ENCODE peak calls at places on chromosomes 2 and 18, in seven cellular contexts. I is fibroblast of lung, V is astrocyte of the cerebellum, G is tibial nerve, X is dorsolateral prefrontal cortex, C is GM12865, F is spleen. Y is an unnamed sample.

GRCh38 chr2:186294489-186294888 is 191.6 kb upstream of the ZC3H15 start:
- DNase-seq in V (no peak), I (no peak), G (no peak), X (no peak), F (no peak), C (no peak), Y (no peak)

GRCh38 chr2:29192526-29192925 is 77.3 kb downstream of the CLIP4 start:
- DNase-seq in V (no peak), G (no peak), F (no peak), I (peak), X (no peak), C (no peak), Y (no peak)

GRCh38 chr2:18829331-18829902 is 240.0 kb upstream of the NT5C1B start:
- DNase-seq in G (no peak), I (peak), X (no peak), C (no peak), F (no peak), V (no peak), Y (no peak)

GRCh38 chr18:63025251-63025710 is 294.3 kb downstream of the BCL2 start:
- DNase-seq in V (no peak), C (no peak), F (peak), I (no peak), X (no peak), G (no peak), Y (no peak)

GRCh38 chr18:78727877-78728276 is 251.7 kb upstream of the SALL3 start:
- DNase-seq in F (peak), G (no peak), V (no peak), I (no peak), C (no peak), X (no peak), Y (no peak)

GRCh38 chr18:27887711-27888495 is 289.0 kb downstream of the CDH2 start:
- DNase-seq in X (no peak), C (no peak), I (peak), V (no peak), G (no peak), F (no peak), Y (no peak)

GRCh38 chr2:239229545-239230279 is 171.1 kb downstream of the HDAC4 start:
- DNase-seq in G (no peak), F (no peak), V (no peak), X (no peak), I (no peak), C (no peak), Y (no peak)

GRCh38 chr2:202718614-202719013 is 83.8 kb downstream of the FAM117B start:
- DNase-seq in X (no peak), C (no peak), V (peak), I (peak), G (no peak), F (no peak), Y (no peak)

GRCh38 chr2:37837576-37838335 is 87.3 kb upstream of the RMDN2 start:
- DNase-seq in V (no peak), C (no peak), X (no peak), G (no peak), F (no peak), I (no peak), Y (no peak)

GRCh38 chr2:233404227-233404626 is 49.9 kb downstream of the DGKD start:
- DNase-seq in V (no peak), I (no peak), C (peak), G (no peak), X (no peak), F (peak), Y (no peak)

GRCh38 chr18:11885278-11885991 is 22.7 kb downstream of the MPPE1 start:
- DNase-seq in V (no peak), G (no peak), I (no peak), C (no peak), F (no peak), X (no peak), Y (no peak)

GRCh38 chr2:144198116-144198515 is 321.8 kb downstream of the ZEB2 start:
- DNase-seq in G (no peak), V (no peak), C (no peak), I (peak), F (no peak), X (no peak), Y (no peak)

GRCh38 chr2:84057917-84058316 is 401.2 kb downstream of the SUCLG1 start:
- DNase-seq in X (no peak), I (no peak), G (no peak), F (no peak), C (no peak), V (no peak), Y (no peak)

GRCh38 chr2:168773719-168774521 is 28.5 kb upstream of the NOSTRIN start:
- DNase-seq in C (peak), X (no peak), F (no peak), V (peak), I (peak), G (no peak), Y (no peak)
- TF ChIP-seq CTCF in C (peak), X (peak), F (peak), V (peak), I (peak), G (peak), Y (peak)

DNA sequence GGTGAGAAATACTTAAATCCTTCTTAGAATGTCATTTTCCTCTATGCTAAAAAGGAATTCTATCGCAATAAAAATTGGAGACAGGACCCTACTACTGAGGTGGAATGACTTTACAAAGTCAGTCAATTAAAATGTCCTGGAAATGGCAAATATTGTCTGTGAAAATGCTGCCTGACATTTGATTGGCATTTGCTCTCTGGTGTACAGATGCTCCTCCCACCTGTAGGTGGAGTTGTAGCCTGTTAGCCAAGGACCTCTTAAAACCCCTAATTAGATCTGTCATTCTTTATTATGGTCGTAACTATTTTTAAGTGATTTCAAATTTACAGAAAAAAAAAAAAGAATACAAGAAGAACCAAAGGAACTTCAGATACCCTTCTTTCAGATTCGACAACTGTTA is 393.1 kb upstream of the KLHL29 start:
- DNase-seq in F (no peak), I (no peak), X (no peak), G (no peak), V (no peak), C (no peak), Y (no peak)
- TF ChIP-seq CTCF in F (no peak), I (no peak), X (no peak), G (peak), V (no peak), C (no peak), Y (peak)

GRCh38 chr2:42809876-42810125 is 17.4 kb upstream of the HAAO start:
- DNase-seq in X (peak), G (peak), V (peak), I (peak), F (peak), C (peak), Y (no peak)
- TF ChIP-seq CTCF in X (peak), G (peak), V (no peak), I (no peak), F (no peak), C (peak), Y (peak)

GRCh38 chr2:189797902-189798301 is 13.7 kb downstream of the PMS1 start:
- DNase-seq in F (no peak), I (no peak), G (no peak), X (no peak), C (no peak), V (no peak), Y (no peak)

GRCh38 chr2:189802396-189802912 is 18.2 kb downstream of the PMS1 start:
- DNase-seq in V (no peak), F (no peak), C (no peak), I (peak), G (no peak), X (no peak), Y (no peak)

GRCh38 chr2:189799030-189799331 is 14.7 kb downstream of the PMS1 start:
- DNase-seq in G (no peak), F (no peak), C (no peak), V (no peak), I (no peak), X (no peak), Y (no peak)

GRCh38 chr2:189799531-189799930 is 15.3 kb downstream of the PMS1 start:
- DNase-seq in F (no peak), I (peak), C (no peak), G (no peak), X (no peak), V (peak), Y (no peak)

GRCh38 chr2:189798312-189799029 is 14.2 kb downstream of the PMS1 start:
- DNase-seq in V (peak), X (no peak), I (peak), G (no peak), C (peak), F (no peak), Y (no peak)
- TF ChIP-seq CTCF in V (peak), X (peak), I (peak), G (peak), C (peak), F (peak), Y (peak)

GRCh38 chr18:5237723-5238370 is 40.8 kb upstream of the AKAIN1 start:
- DNase-seq in V (peak), C (peak), G (peak), X (peak), I (peak), F (peak), Y (peak)
- TF ChIP-seq CTCF in V (peak), C (no peak), G (peak), X (peak), I (peak), F (peak), Y (peak)

GRCh38 chr2:8421658-8422499 is 260.0 kb upstream of the ID2 start:
- DNase-seq in I (no peak), G (no peak), F (no peak), X (no peak), V (no peak), C (peak), Y (no peak)
- TF ChIP-seq CTCF in I (no peak), G (no peak), F (no peak), X (no peak), V (no peak), C (peak), Y (no peak)

GRCh38 chr2:166106431-166107015 is 21.3 kb downstream of the SCN1A start:
- DNase-seq in I (no peak), G (no peak), V (no peak), C (peak), X (no peak), F (no peak), Y (no peak)
- TF ChIP-seq CTCF in I (no peak), G (no peak), V (peak), C (peak), X (peak), F (no peak), Y (peak)

DNA sequence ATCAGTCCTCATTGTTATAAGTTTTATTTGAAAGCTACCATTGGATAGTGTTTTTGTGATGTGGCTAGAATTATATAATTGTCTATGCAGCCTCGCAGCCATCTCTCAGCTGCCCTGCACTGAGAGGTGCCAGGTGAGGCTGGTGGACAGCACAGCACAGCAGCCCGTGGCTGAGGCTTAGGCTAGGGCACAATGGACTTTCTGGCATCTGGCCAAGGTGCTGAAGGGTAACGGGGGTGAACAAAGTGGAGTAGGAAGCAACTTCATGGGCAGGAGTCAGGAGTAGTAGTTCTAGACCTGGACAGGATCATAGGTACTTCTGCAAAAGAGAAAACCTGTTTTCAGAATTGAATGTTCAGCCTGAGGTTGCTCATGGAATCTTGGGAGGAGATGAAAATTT is 15.2 kb downstream of the RASGRP3 start:
- DNase-seq in F (no peak), C (peak), V (no peak), I (no peak), G (no peak), X (no peak), Y (no peak)
- TF ChIP-seq CTCF in F (no peak), C (no peak), V (no peak), I (no peak), G (no peak), X (no peak), Y (no peak)

GRCh38 chr2:6791682-6792081 is 74.0 kb downstream of the CMPK2 start:
- DNase-seq in X (no peak), F (no peak), C (no peak), V (no peak), I (no peak), G (no peak), Y (no peak)
- TF ChIP-seq CTCF in X (no peak), F (no peak), C (peak), V (no peak), I (no peak), G (no peak), Y (no peak)

GRCh38 chr18:36411745-36412168 is 114.2 kb downstream of the FHOD3 start:
- DNase-seq in G (no peak), I (no peak), V (no peak), X (no peak), F (no peak), C (peak), Y (no peak)
- TF ChIP-seq CTCF in G (no peak), I (peak), V (peak), X (no peak), F (no peak), C (peak), Y (peak)

Y was measured in chondrocyte.